ENCODE peak calls at places on chromosomes 7 and 10, in four cellular contexts. S, I, M and C are unnamed samples.

GRCh38 chr7:140294454-140294853 is 103.9 kb downstream of the SLC37A3 start:
- DNase-seq in S (no peak), M (no peak), I (no peak), C (no peak)

GRCh38 chr10:75395171-75395954 is 6.2 kb downstream of the ZNF503 start:
- DNase-seq in M (peak), S (peak), I (peak), C (no peak)

GRCh38 chr7:27994639-27995038 is 186.0 kb downstream of the JAZF1 start:
- DNase-seq in S (peak), I (peak), M (peak), C (no peak)

GRCh38 chr10:82037076-82037475 is 162.1 kb downstream of the NRG3 start:
- DNase-seq in M (no peak), S (no peak), I (no peak), C (no peak)

GRCh38 chr10:97320480-97321031 is 1.5 kb downstream of the FRAT1 start:
- DNase-seq in S (no peak), I (no peak), M (peak), C (no peak)

GRCh38 chr10:2081501-2081900 is 344.2 kb upstream of the ADARB2 start:
- DNase-seq in M (no peak), S (no peak), I (no peak), C (no peak)

GRCh38 chr10:76576276-76576962 is 1061.2 kb downstream of the KCNMA1 start:
- DNase-seq in M (no peak), S (peak), I (peak), C (no peak)

GRCh38 chr10:11036424-11037011 is 18.8 kb downstream of the CELF2 start:
- DNase-seq in S (peak), I (peak), M (peak), C (no peak)

GRCh38 chr10:46523881-46524470 is 32.5 kb downstream of the GPRIN2 start:
- DNase-seq in I (peak), M (no peak), S (peak), C (no peak)

GRCh38 chr10:51389415-51390342 is 309.7 kb downstream of the CSTF2T start:
- DNase-seq in S (peak), I (peak), M (peak), C (no peak)

GRCh38 chr10:103069453-103070331 is 123.4 kb downstream of the NT5C2 start:
- DNase-seq in S (peak), M (peak), I (peak), C (no peak)

GRCh38 chr10:132589015-132589414 is 51.4 kb downstream of the INPP5A start:
- DNase-seq in M (no peak), I (no peak), S (no peak), C (no peak)

GRCh38 chr7:108211382-108212201 is 81.4 kb upstream of the LAMB4 start:
- DNase-seq in I (peak), S (peak), M (no peak), C (no peak)

GRCh38 chr10:93947055-93947454 is 46.7 kb upstream of the PLCE1 start:
- DNase-seq in S (peak), I (peak), M (no peak), C (no peak)

GRCh38 chr10:87798082-87798481 is 19.9 kb downstream of the ATAD1 start:
- DNase-seq in M (no peak), S (no peak), I (no peak), C (no peak)

GRCh38 chr10:43962346-43963191 is 313.9 kb upstream of the ZNF32 start:
- DNase-seq in M (peak), S (peak), I (peak), C (peak)

GRCh38 chr10:31064334-31064733 is 32.7 kb upstream of the ZNF438 start:
- DNase-seq in M (no peak), S (peak), I (peak), C (no peak)

GRCh38 chr7:148153611-148154010 is 437.0 kb upstream of the C7orf33 start:
- DNase-seq in M (peak), S (no peak), I (no peak), C (no peak)

GRCh38 chr10:103154464-103155299 is 38.4 kb downstream of the NT5C2 start:
- DNase-seq in I (no peak), M (no peak), S (peak), C (no peak)

GRCh38 chr7:67387851-67388250 is 391.2 kb downstream of the TYW1 start:
- DNase-seq in I (no peak), S (no peak), M (no peak), C (no peak)

GRCh38 chr7:130145424-130146106 is 59.6 kb downstream of the TMEM209 start:
- DNase-seq in S (no peak), M (no peak), I (no peak), C (no peak)

GRCh38 chr7:31710171-31710570 is 23.2 kb downstream of the PPP1R17 start:
- DNase-seq in I (no peak), M (no peak), S (no peak), C (no peak)

GRCh38 chr10:71845410-71846406 is 5.3 kb downstream of the PSAP start:
- DNase-seq in M (no peak), I (peak), S (no peak), C (no peak)

GRCh38 chr7:42843209-42843800 is 68.6 kb downstream of the C7orf25 start:
- DNase-seq in M (peak), I (peak), S (peak), C (no peak)

GRCh38 chr10:1267568-1267967 is 211.4 kb downstream of the WDR37 start:
- DNase-seq in I (no peak), M (no peak), S (no peak), C (no peak)

GRCh38 chr7:43636093-43636492 is 53.2 kb downstream of the STK17A start:
- DNase-seq in S (peak), I (peak), M (no peak), C (no peak)

GRCh38 chr10:43093423-43094090 is 16.7 kb downstream of the RET start:
- DNase-seq in S (no peak), I (peak), M (no peak), C (no peak)

GRCh38 chr10:62637249-62638061 is 167.1 kb upstream of the ADO start:
- DNase-seq in M (no peak), S (peak), I (peak), C (no peak)

GRCh38 chr7:71322201-71322600 is 190.3 kb downstream of the GALNT17 start:
- DNase-seq in M (no peak), I (no peak), S (no peak), C (no peak)

GRCh38 chr10:36499696-36500095 is 625.7 kb upstream of the ANKRD30A start:
- DNase-seq in I (peak), M (no peak), S (peak), C (no peak)

GRCh38 chr7:123241809-123242208 is 42.0 kb upstream of the SLC13A1 start:
- DNase-seq in S (no peak), M (no peak), I (no peak), C (no peak)

GRCh38 chr7:13992621-13992982 is 3.1 kb upstream of the ETV1 start:
- DNase-seq in I (no peak), S (no peak), M (no peak), C (no peak)

GRCh38 chr10:71888623-71889387 is 37.8 kb upstream of the PSAP start:
- DNase-seq in I (peak), S (peak), M (peak), C (no peak)

GRCh38 chr7:108376206-108376605 is 80.0 kb downstream of the NRCAM start:
- DNase-seq in M (no peak), S (no peak), I (no peak), C (no peak)

GRCh38 chr10:29804025-29804852 is 169.5 kb upstream of the SVIL start:
- DNase-seq in I (peak), S (peak), M (peak), C (no peak)

GRCh38 chr7:84256481-84256880 is 61.9 kb upstream of the SEMA3A start:
- DNase-seq in S (no peak), M (no peak), I (peak), C (no peak)

GRCh38 chr7:1713502-1714484 is 43.7 kb downstream of the ELFN1 start:
- DNase-seq in S (no peak), I (no peak), M (no peak), C (no peak)

GRCh38 chr10:133442191-133442966 is 11.4 kb upstream of the SCART1 start:
- DNase-seq in M (peak), I (no peak), S (no peak), C (no peak)

GRCh38 chr7:41489885-41490284 is 213.0 kb downstream of the INHBA start:
- DNase-seq in M (no peak), S (no peak), I (no peak), C (peak)

GRCh38 chr7:7491044-7491443 is 44.6 kb downstream of the COL28A1 start:
- DNase-seq in M (no peak), S (no peak), I (peak), C (no peak)

GRCh38 chr7:7499892-7500291 is 35.8 kb downstream of the COL28A1 start:
- DNase-seq in I (no peak), S (no peak), M (no peak), C (no peak)

GRCh38 chr7:7496326-7496725 is 39.3 kb downstream of the COL28A1 start:
- DNase-seq in I (no peak), S (no peak), M (no peak), C (no peak)

GRCh38 chr7:7498881-7499280 is 36.8 kb downstream of the COL28A1 start:
- DNase-seq in S (no peak), I (no peak), M (no peak), C (no peak)

GRCh38 chr7:7495171-7495570 is 40.5 kb downstream of the COL28A1 start:
- DNase-seq in I (no peak), M (no peak), S (no peak), C (no peak)
- H3K4me3 ChIP-seq in I (no peak), M (no peak), S (no peak), C (no peak)

GRCh38 chr10:101323495-101323894 is 30.5 kb upstream of the BTRC start:
- DNase-seq in S (no peak), I (no peak), M (no peak), C (no peak)

GRCh38 chr10:101330236-101331225 is 23.4 kb upstream of the BTRC start:
- DNase-seq in I (peak), S (peak), M (no peak), C (no peak)

GRCh38 chr10:101331960-101332359 is 22.0 kb upstream of the BTRC start:
- DNase-seq in M (no peak), I (no peak), S (no peak), C (no peak)

DNA sequence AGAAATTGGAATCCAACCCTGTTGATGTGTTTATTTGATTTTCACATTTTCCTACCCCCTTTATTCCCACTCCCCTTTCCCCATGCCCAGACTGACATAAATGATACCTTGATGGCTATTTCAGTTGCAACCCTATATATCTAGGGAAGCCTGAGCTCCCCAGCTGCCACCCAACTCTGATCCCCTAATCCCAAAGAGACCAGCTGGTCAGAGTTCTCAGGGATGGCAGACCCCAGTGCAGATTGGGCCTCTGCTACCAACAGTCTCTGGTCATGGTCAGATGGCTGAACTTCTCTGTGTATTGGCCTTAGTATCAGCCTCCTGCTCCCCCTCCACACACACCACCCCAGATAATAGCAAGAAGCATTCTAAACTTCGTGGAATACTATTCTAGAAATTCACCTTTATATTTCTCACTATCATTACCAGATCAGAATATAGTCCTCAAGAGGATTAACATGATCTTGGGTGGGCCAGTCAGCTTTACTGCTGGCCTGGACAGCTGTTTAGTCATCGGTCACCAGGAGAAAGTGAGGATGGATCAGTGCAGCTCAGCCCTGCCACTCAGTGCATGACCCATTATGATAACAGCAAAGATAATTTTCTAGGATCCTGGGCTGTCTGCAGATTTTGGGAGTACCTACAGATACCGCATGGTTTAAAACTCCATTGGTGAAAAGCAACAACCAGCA is 24.5 kb upstream of the BTRC start:
- DNase-seq in M (no peak), I (no peak), S (no peak), C (no peak)
- H3K4me3 ChIP-seq in M (no peak), I (no peak), S (no peak), C (no peak)

GRCh38 chr10:55897436-55897835 is 463.6 kb downstream of the ZWINT start:
- DNase-seq in M (no peak), S (no peak), I (no peak), C (no peak)
- H3K4me3 ChIP-seq in M (no peak), S (no peak), I (no peak), C (no peak)

DNA sequence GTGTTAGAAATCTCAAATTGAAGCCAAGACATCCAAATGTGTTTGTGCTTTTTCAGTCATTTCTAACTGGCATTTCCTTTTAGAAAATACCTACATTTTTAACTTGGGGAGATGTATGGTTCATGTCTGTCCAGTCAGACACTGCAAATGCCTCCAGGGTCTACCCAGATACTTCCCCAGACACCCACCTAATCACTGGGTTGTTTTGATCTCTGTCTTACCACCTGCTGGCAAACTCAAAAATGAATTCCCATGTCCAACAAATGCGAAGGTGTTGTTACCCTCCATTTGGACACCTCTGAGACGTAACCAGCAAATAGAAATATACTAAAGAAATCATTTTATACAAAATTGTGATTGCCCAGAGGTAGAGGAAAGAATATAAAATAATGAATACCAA is 1.2 kb downstream of the ITIH2 start:
- DNase-seq in I (no peak), M (no peak), S (no peak), C (no peak)
- H3K4me3 ChIP-seq in I (no peak), M (no peak), S (no peak), C (no peak)